ENCODE peak calls at places on chromosomes 1 and 21, in five cellular contexts. O is left ventricle myocardium inferior, X is upper lobe of right lung, D is ovary, B is brain microvascular endothelial cell. R is an unnamed sample.

GRCh38 chr21:43209575-43210453 is 41.0 kb downstream of the CRYAA start:
- DNase-seq in O (no peak), X (peak; percentile 59), D (no peak), B (peak; percentile 96), R (no peak)

GRCh38 chr21:14748662-14749061 is 202.5 kb upstream of the SAMSN1 start:
- DNase-seq in O (no peak), X (no peak), D (no peak), B (no peak), R (no peak)

GRCh38 chr1:39890267-39890666 is 7.0 kb upstream of the TRIT1 start:
- DNase-seq in O (no peak), X (no peak), D (no peak), B (no peak), R (no peak)

GRCh38 chr1:99849413-99849743 is 783 bp upstream of the AGL start:
- DNase-seq in O (no peak), X (no peak), D (no peak), B (no peak), R (no peak)

GRCh38 chr21:43697758-43698643 is 20.9 kb upstream of the PDXK start:
- DNase-seq in O (no peak), X (peak; percentile 45), D (no peak), B (no peak), R (no peak)

GRCh38 chr1:6083801-6084467 is 38.2 kb downstream of the KCNAB2 start:
- DNase-seq in O (no peak), X (no peak), D (no peak), B (no peak), R (peak; percentile 2)

GRCh38 chr21:45074818-45075605 is 632 bp downstream of the ADARB1 start:
- DNase-seq in O (no peak), X (peak; percentile 70), D (no peak), B (no peak), R (no peak)

GRCh38 chr1:218299416-218299815 is 14.3 kb downstream of the RRP15 start:
- DNase-seq in O (no peak), X (no peak), D (no peak), B (peak; percentile 30), R (no peak)

GRCh38 chr1:211648980-211649934 is 26.2 kb downstream of the NEK2 start:
- DNase-seq in O (peak; percentile 48), X (peak; percentile 78), D (peak; percentile 47), B (no peak), R (no peak)

GRCh38 chr1:220528679-220529529 is 968 bp downstream of the MARK1 start:
- DNase-seq in O (peak; percentile 16), X (no peak), D (peak; percentile 10), B (no peak), R (no peak)

GRCh38 chr1:95117207-95118018 is at the start of gene TLCD4:
- DNase-seq in O (peak; percentile 73), X (peak; percentile 88), D (peak; percentile 35), B (no peak), R (peak; percentile 89)

GRCh38 chr1:233211595-233211994 is 83.9 kb downstream of the PCNX2 start:
- DNase-seq in O (no peak), X (no peak), D (no peak), B (no peak), R (no peak)

GRCh38 chr1:157209514-157209913 is 71.3 kb upstream of the ETV3 start:
- DNase-seq in O (no peak), X (no peak), D (no peak), B (no peak), R (no peak)

GRCh38 chr1:31991202-31991601 is 22.5 kb upstream of the KHDRBS1 start:
- DNase-seq in O (no peak), X (no peak), D (no peak), B (no peak), R (no peak)

GRCh38 chr1:67013573-67013972 is 40.4 kb downstream of the SLC35D1 start:
- DNase-seq in O (no peak), X (no peak), D (no peak), B (no peak), R (no peak)

GRCh38 chr1:16187748-16188401 is 24.6 kb downstream of the ARHGEF19 start:
- DNase-seq in O (peak; percentile 79), X (peak; percentile 87), D (peak; percentile 80), B (peak; percentile 77), R (peak; percentile 82)

GRCh38 chr1:109371271-109371739 is 26.4 kb downstream of the SORT1 start:
- DNase-seq in O (no peak), X (no peak), D (no peak), B (no peak), R (no peak)

GRCh38 chr21:44490816-44491215 is 35.5 kb downstream of the LRRC3 start:
- DNase-seq in O (no peak), X (no peak), D (no peak), B (no peak), R (no peak)

GRCh38 chr1:240691521-240692338 is 79.8 kb upstream of the GREM2 start:
- DNase-seq in O (no peak), X (no peak), D (peak; percentile 44), B (peak; percentile 24), R (no peak)

GRCh38 chr1:32606565-32606964 is 43.8 kb downstream of the ZBTB8OS start:
- DNase-seq in O (no peak), X (no peak), D (no peak), B (no peak), R (no peak)

GRCh38 chr1:245209658-245210415 is 55.1 kb downstream of the KIF26B start:
- DNase-seq in O (no peak), X (peak; percentile 25), D (no peak), B (no peak), R (no peak)

GRCh38 chr21:17250651-17251294 is 262.1 kb upstream of the CXADR start:
- DNase-seq in O (no peak), X (no peak), D (no peak), B (peak; percentile 24), R (no peak)

GRCh38 chr1:78645728-78646127 is 3.9 kb upstream of the IFI44 start:
- DNase-seq in O (no peak), X (no peak), D (no peak), B (no peak), R (no peak)

GRCh38 chr21:46299167-46299566 is 13.0 kb downstream of the YBEY start:
- DNase-seq in O (no peak), X (no peak), D (no peak), B (no peak), R (no peak)

DNA sequence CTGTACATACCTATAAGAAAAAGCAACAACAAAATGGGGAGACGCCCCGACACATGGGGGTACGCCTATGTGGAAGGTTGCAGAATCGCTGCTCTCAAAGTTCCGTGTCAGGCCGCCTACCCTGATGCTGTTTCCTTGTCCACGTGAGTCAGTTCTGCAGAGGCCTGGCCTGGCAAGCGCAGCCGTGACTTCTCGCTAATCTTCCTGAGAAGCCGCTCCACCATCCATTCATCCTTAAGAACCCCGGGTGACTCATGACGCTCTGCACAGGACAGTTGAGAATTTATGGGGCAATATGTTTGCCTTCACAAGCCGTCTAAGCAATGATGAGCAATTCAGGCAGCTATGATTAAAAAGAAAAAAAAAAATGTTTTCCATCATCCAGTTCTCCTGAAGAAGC is 122.3 kb upstream of the TMPRSS2 start:
- DNase-seq in O (no peak), X (no peak), D (no peak), B (peak; percentile 94), R (no peak)
- H3K27ac ChIP-seq in O (no peak overlapping the region), X (no peak overlapping the region), D (no peak overlapping the region), B (peak overlapping the region; percentile 65), R (no peak overlapping the region)

GRCh38 chr1:160429702-160430535 is 29.6 kb downstream of the VANGL2 start:
- DNase-seq in O (no peak), X (no peak), D (no peak), B (no peak), R (no peak)
- H3K27me3 ChIP-seq in O (no peaks in the 10 kb centered on the region), X (no peaks in the 10 kb centered on the region), D (no peaks in the 10 kb centered on the region), B (no peaks in the 10 kb centered on the region), R (no peaks in the 10 kb centered on the region)

GRCh38 chr21:30227633-30228404 is 11.9 kb upstream of the CLDN8 start:
- DNase-seq in O (no peak), X (no peak), D (peak; percentile 26), B (peak; percentile 99), R (no peak)
- H3K27ac ChIP-seq in O (peak overlapping the region; percentile 37), X (no peak overlapping the region), D (no peak overlapping the region), B (peak overlapping the region; percentile 79), R (peak overlapping the region; percentile 58)

DNA sequence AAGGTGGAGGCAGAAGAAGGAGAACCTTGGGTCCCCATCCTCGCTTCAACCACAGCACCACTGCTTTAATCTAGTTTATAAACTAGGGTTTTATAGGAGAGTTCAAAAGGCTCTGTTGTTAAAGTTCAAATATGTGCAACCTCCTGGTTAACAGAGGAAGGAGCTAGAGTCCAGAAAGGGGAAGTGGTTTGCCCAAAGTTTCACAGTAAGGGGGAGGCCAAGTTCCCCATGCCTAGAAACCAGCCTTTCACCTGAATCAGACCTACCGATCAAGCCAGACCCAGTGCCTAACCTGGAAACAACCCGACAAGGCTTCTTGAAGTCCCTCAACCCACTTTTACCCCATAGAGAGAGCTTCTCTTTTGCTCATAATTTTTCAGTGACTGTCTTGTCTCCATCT is 106.5 kb downstream of the PLPP3 start:
- DNase-seq in O (no peak), X (no peak), D (no peak), B (no peak), R (no peak)
- H3K27me3 ChIP-seq in O (no peaks in the 10 kb centered on the region), X (no peaks in the 10 kb centered on the region), D (no peaks in the 10 kb centered on the region), B (no peaks in the 10 kb centered on the region), R (no peaks in the 10 kb centered on the region)

GRCh38 chr1:170176772-170177171 is 31.0 kb downstream of the NTMT2 start:
- DNase-seq in O (no peak), X (no peak), D (no peak), B (no peak), R (no peak)
- H3K27ac ChIP-seq in O (no peak overlapping the region), X (no peak overlapping the region), D (no peak overlapping the region), B (no peak overlapping the region), R (no peak overlapping the region)

DNA sequence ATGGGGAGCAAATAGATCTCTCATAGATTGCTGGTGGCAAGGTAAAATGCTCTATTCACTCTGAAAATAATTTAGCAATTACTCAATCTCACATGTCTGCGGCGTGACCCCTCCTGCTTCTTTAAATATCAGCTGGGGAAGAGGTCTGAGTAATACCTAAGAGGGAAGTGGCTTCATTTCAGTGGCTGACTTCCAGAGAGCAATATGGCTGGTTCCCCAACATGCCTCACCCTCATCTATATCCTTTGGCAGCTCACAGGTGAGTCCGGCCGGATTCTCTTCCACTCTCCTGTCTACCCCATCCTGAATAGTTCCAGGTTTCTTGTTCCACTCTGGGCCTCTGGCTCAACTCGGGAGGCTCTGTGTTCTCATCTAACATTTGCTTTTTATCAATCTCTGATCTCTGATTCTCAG is at the start of gene SLAMF7:
- DNase-seq in O (no peak), X (no peak), D (no peak), B (no peak), R (no peak)
- H3K27me3 ChIP-seq in O (peaks cover 10% of the 10 kb centered on the region), X (no peaks in the 10 kb centered on the region), D (no peaks in the 10 kb centered on the region), B (no peaks in the 10 kb centered on the region), R (no peaks in the 10 kb centered on the region)

GRCh38 chr1:223423641-223424233 is 30.5 kb downstream of the CCDC185 start:
- DNase-seq in O (no peak), X (no peak), D (peak; percentile 17), B (no peak), R (no peak)

GRCh38 chr1:223422911-223423310 is 29.7 kb downstream of the CCDC185 start:
- DNase-seq in O (no peak), X (no peak), D (no peak), B (no peak), R (no peak)

GRCh38 chr1:223429313-223429731 is 36.1 kb downstream of the CCDC185 start:
- DNase-seq in O (no peak), X (no peak), D (no peak), B (no peak), R (no peak)

GRCh38 chr1:223426936-223427335 is 33.7 kb downstream of the CCDC185 start:
- DNase-seq in O (no peak), X (no peak), D (no peak), B (no peak), R (no peak)

GRCh38 chr1:223425550-223425949 is 32.3 kb downstream of the CCDC185 start:
- DNase-seq in O (no peak), X (no peak), D (no peak), B (no peak), R (no peak)
- H3K27ac ChIP-seq in O (no peak overlapping the region), X (no peak overlapping the region), D (no peak overlapping the region), B (no peak overlapping the region), R (no peak overlapping the region)